ENCODE peak calls at places on chromosome 5, in eight cellular contexts. E is HuH-7.5, N is astrocyte, C is vagina, J is A549, V is GM03348, Q is RWPE1, W is kidney tubule cell. Z is an unnamed sample.

GRCh38 chr5:76403713-76403962 is 553 bp downstream of the IQGAP2 start:
- DNase-seq in N (no peak), E (no peak), Q (peak), W (peak), V (peak), C (no peak), J (peak), Z (no peak)

GRCh38 chr5:11047051-11047450 is 286.0 kb upstream of the DAP start:
- DNase-seq in V (no peak), N (peak), E (no peak), Q (no peak), J (no peak), C (no peak), W (peak), Z (no peak)

GRCh38 chr5:88144219-88145040 is 124.2 kb downstream of the TMEM161B start:
- DNase-seq in E (no peak), Q (no peak), C (no peak), N (peak), J (no peak), V (no peak), W (no peak), Z (no peak)

GRCh38 chr5:143168171-143168681 is 235.3 kb downstream of the NR3C1 start:
- DNase-seq in W (no peak), N (no peak), J (no peak), E (no peak), C (no peak), V (peak), Q (no peak), Z (no peak)

GRCh38 chr5:81638471-81638870 is 112.4 kb downstream of the SSBP2 start:
- DNase-seq in N (peak), V (peak), E (no peak), J (no peak), W (no peak), C (no peak), Q (no peak), Z (no peak)

GRCh38 chr5:119483155-119483554 is 30.9 kb downstream of the HSD17B4 start:
- DNase-seq in E (no peak), C (no peak), J (no peak), N (no peak), Q (no peak), W (no peak), V (no peak), Z (no peak)

GRCh38 chr5:138467711-138468132 is 2.4 kb downstream of the EGR1 start:
- DNase-seq in J (no peak), Q (no peak), C (no peak), W (peak), V (no peak), E (no peak), N (no peak), Z (no peak)

GRCh38 chr5:180801596-180802324 is 846 bp downstream of the MGAT1 start:
- DNase-seq in W (no peak), N (no peak), J (no peak), Q (no peak), E (peak), V (no peak), C (peak), Z (no peak)

GRCh38 chr5:59744531-59744992 is 149.0 kb downstream of the PDE4D start:
- DNase-seq in W (peak), N (peak), Q (peak), C (no peak), V (no peak), E (no peak), J (peak), Z (no peak)

GRCh38 chr5:143657814-143658395 is 154.1 kb upstream of the HMHB1 start:
- DNase-seq in C (no peak), W (no peak), J (peak), V (no peak), N (no peak), Q (no peak), E (no peak), Z (no peak)

GRCh38 chr5:10268100-10268499 is 18.0 kb downstream of the CCT5 start:
- DNase-seq in C (no peak), W (no peak), V (no peak), J (no peak), E (no peak), N (no peak), Q (no peak), Z (no peak)

GRCh38 chr5:139985733-139986132 is 57.4 kb downstream of the NRG2 start:
- DNase-seq in W (peak), N (peak), C (no peak), Q (peak), E (no peak), J (peak), V (peak), Z (no peak)

GRCh38 chr5:41843456-41844112 is 26.6 kb downstream of the OXCT1 start:
- DNase-seq in Q (peak), N (peak), E (no peak), W (peak), J (peak), C (no peak), V (peak), Z (no peak)

GRCh38 chr5:1974501-1975405 is 92.0 kb upstream of the IRX4 start:
- DNase-seq in J (no peak), Q (no peak), W (no peak), C (peak), N (no peak), E (no peak), V (no peak), Z (no peak)

GRCh38 chr5:176747670-176748072 is 62.7 kb upstream of the UNC5A start:
- DNase-seq in W (no peak), V (no peak), N (no peak), C (peak), J (no peak), E (no peak), Q (no peak), Z (no peak)

GRCh38 chr5:10578869-10579268 is 15.0 kb downstream of the ANKRD33B start:
- DNase-seq in N (no peak), V (no peak), Q (no peak), C (no peak), E (no peak), W (peak), J (no peak), Z (no peak)

Z was measured in omental fat pad.